ENCODE peak calls at places on chromosomes 6 and 20, in four cellular contexts. A, O, D and Z are unnamed samples. For H3K4me1 and H3K9me3, the result is how much of the 10 kb centered on the place peaks cover.

GRCh38 chr6:90493332-90493731 is 93.5 kb downstream of the MAP3K7 start:
- DNase-seq in A (no peak), D (no peak), O (no peak), Z (no peak)

GRCh38 chr6:134047673-134048072 is 4.8 kb downstream of the SLC2A12 start:
- DNase-seq in O (no peak), A (peak), D (no peak), Z (no peak)

GRCh38 chr20:3092611-3093379 is 8.3 kb upstream of the AVP start:
- DNase-seq in O (no peak), D (no peak), A (no peak), Z (no peak)

GRCh38 chr6:27584326-27584725 is 111.4 kb upstream of the ZNF184 start:
- DNase-seq in O (no peak), A (no peak), D (no peak), Z (no peak)

GRCh38 chr6:89834884-89835792 is 5.5 kb downstream of the CASP8AP2 start:
- DNase-seq in O (no peak), D (no peak), A (no peak), Z (no peak)

GRCh38 chr6:137763861-137764260 is 103.2 kb upstream of the TNFAIP3 start:
- DNase-seq in O (no peak), A (no peak), D (no peak), Z (no peak)

GRCh38 chr6:136365781-136366354 is 76.2 kb upstream of the BCLAF1 start:
- DNase-seq in O (peak), D (no peak), A (peak), Z (no peak)

GRCh38 chr6:159104931-159105330 is 60.1 kb upstream of the TAGAP start:
- DNase-seq in D (no peak), A (no peak), O (no peak), Z (no peak)

GRCh38 chr20:51752343-51752951 is 15.7 kb downstream of the ATP9A start:
- DNase-seq in A (no peak), D (no peak), O (no peak), Z (no peak)

GRCh38 chr6:46410330-46410953 is 80.8 kb downstream of the RCAN2 start:
- DNase-seq in A (peak), O (no peak), D (no peak), Z (no peak)

GRCh38 chr6:87772597-87773530 is 70.8 kb upstream of the AKIRIN2 start:
- DNase-seq in D (no peak), A (no peak), O (no peak), Z (no peak)

GRCh38 chr6:29483186-29483585 is 4.6 kb downstream of the MAS1L start:
- DNase-seq in O (no peak), A (no peak), D (no peak), Z (no peak)

GRCh38 chr6:109454483-109455160 is 950 bp downstream of the MICAL1 start:
- DNase-seq in A (peak), D (no peak), O (peak), Z (no peak)

DNA sequence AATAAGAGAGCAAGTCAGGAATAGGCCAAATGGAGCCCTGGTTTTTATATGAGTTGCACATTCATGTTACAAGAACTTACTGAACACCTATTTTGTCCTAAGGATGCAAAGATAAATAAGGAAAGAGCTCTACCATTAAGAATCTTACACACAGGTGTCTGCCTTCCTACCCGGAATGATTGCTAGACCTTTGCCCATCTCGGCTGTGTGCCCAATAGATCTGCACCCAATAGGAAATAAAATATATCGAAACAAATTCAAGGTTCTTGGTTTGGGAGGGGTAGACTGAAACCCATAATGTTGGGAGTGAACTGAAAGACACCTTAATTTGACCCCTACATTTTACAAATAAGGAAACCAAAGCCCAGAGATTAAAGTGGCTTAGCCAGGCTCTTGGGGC is 48.9 kb downstream of the EDN1 start:
- DNase-seq in A (no peak), D (no peak), O (no peak), Z (no peak)
- H3K4me1 ChIP-seq in A (under half), D (under half), O (under half), Z (under half)

GRCh38 chr20:57536120-57536708 is 11.3 kb upstream of the CTCFL start:
- DNase-seq in D (no peak), O (no peak), A (no peak), Z (no peak)

GRCh38 chr20:57531986-57532566 is 7.1 kb upstream of the CTCFL start:
- DNase-seq in O (no peak), A (no peak), D (no peak), Z (no peak)

GRCh38 chr20:57536759-57537724 is 12.1 kb upstream of the CTCFL start:
- DNase-seq in A (no peak), O (no peak), D (no peak), Z (no peak)

GRCh38 chr20:57539889-57540288 is 14.9 kb upstream of the CTCFL start:
- DNase-seq in A (no peak), O (no peak), D (no peak), Z (no peak)

DNA sequence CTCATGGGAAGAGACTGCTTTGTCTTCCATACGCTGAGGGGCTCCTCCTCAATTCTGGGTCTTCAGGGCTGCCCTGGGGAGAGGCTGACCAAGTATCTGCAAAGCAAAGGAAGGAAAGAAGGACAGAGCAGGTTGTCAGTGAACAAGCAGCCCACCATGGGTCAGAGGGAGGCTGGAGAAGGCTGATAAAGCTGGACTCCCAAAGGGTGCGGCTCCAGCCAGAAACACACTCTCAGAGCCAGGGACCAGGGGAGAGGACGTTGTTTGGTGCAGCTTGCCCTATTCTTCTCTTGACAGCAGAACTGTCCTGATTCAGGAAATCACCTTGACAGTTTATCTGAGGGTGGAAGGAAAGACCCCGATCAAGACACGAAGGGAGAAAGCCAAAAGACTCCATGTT is 10.4 kb upstream of the CTCFL start:
- DNase-seq in A (no peak), O (no peak), D (no peak), Z (no peak)
- H3K9me3 ChIP-seq in A (under half), O (under half), D (under half), Z (under half)

DNA sequence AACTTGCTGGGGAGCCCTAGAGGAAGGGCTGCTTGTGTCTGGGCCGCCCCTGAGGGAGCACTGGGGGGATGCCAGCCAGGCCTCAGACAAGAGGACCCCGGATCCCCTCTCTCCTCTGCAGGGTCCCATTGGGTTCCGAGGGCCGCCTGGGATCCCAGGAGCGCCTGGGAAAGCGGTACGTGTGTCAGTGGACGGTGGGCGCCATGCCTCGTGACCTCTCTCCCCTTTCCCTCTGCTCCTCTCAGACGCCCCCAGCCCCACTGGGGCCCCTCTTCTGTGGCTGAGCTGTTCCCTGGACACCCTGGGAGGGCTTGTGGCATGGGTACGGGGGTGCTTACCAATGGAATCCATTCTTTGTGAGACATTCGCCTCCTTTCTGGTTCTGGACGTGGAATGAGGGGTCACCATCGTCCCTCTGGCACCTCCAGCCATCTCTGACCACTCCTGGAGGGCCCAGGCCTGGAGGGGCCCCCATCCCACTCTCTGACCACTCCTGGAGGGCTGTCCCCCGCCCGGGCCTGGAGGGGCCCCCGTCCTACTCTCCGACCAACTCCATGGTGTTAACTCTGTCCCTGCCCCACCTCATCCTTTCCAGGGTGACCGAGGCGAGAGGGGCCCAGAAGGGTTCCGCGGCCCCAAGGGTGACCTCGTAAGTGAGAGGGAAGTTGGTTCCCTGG is 9.9 kb downstream of the COL9A3 start:
- DNase-seq in O (no peak), D (no peak), A (no peak), Z (no peak)
- H3K27ac ChIP-seq in O (no peak), D (no peak), A (no peak), Z (no peak)

GRCh38 chr6:108167449-108167903 is 1.7 kb downstream of the NR2E1 start:
- DNase-seq in O (no peak), D (peak), A (no peak), Z (no peak)
- H3K4me1 ChIP-seq in O (under half), D (half or more), A (half or more), Z (under half)

GRCh38 chr6:110769923-110770322 is 45.3 kb downstream of the CDK19 start:
- DNase-seq in A (no peak), O (no peak), D (no peak), Z (no peak)
- H3K9me3 ChIP-seq in A (under half), O (under half), D (under half), Z (under half)

GRCh38 chr20:11437611-11438380 is 479.9 kb upstream of the BTBD3 start:
- DNase-seq in O (no peak), A (no peak), D (no peak), Z (no peak)
- H3K27ac ChIP-seq in O (no peak), A (no peak), D (no peak), Z (no peak)